ENCODE peak calls at places on chromosomes 16 and 17, in nine cellular contexts. D, Y, J, Z, O, A, P, B and M are unnamed samples.

GRCh38 chr17:62703269-62703775 is 75.9 kb downstream of the MRC2 start:
- DNase-seq in B (peak; percentile 31), Y (no peak), D (peak; percentile 83), J (no peak), Z (peak; percentile 53), P (peak; percentile 65), O (no peak), A (no peak), M (no peak)

GRCh38 chr16:27779719-27780161 is 229.8 kb downstream of the KATNIP start:
- DNase-seq in Z (peak; percentile 46), Y (peak; percentile 45), O (peak; percentile 17), A (no peak), D (no peak), P (no peak), B (peak; percentile 17), J (peak; percentile 84), M (no peak)

GRCh38 chr17:37490022-37490587 is 414 bp downstream of the DUSP14 start:
- DNase-seq in A (peak; percentile 60), P (peak; percentile 79), J (peak; percentile 78), B (peak; percentile 72), O (peak; percentile 45), D (peak; percentile 82), Z (peak; percentile 45), Y (no peak), M (peak; percentile 29)

GRCh38 chr17:82387577-82388106 is 16.1 kb downstream of the UTS2R start:
- DNase-seq in Y (no peak), A (no peak), B (no peak), O (no peak), D (no peak), Z (no peak), P (no peak), J (no peak), M (no peak)

GRCh38 chr16:19218581-19218980 is 50.5 kb downstream of the SYT17 start:
- DNase-seq in B (no peak), J (no peak), P (no peak), D (no peak), O (no peak), Y (no peak), Z (no peak), A (no peak), M (no peak)

GRCh38 chr17:2071421-2072281 is 16.7 kb downstream of the HIC1 start:
- DNase-seq in Y (no peak), A (no peak), Z (peak; percentile 93), D (no peak), B (no peak), O (no peak), P (peak; percentile 73), J (no peak), M (no peak)

GRCh38 chr17:149231-149630 is 11.9 kb downstream of the SCGB1C2 start:
- DNase-seq in O (no peak), J (no peak), P (no peak), A (no peak), Z (no peak), Y (no peak), D (peak; percentile 22), B (no peak), M (no peak)

GRCh38 chr16:17318200-17318599 is 152.6 kb downstream of the XYLT1 start:
- DNase-seq in Z (peak; percentile 47), D (no peak), O (peak; percentile 32), Y (no peak), B (peak; percentile 57), A (no peak), J (no peak), P (no peak), M (no peak)

GRCh38 chr17:42166196-42166763 is 11.5 kb upstream of the RAB5C start:
- DNase-seq in B (no peak), J (no peak), Z (no peak), P (no peak), A (no peak), O (no peak), Y (no peak), D (no peak), M (no peak)

GRCh38 chr16:11144122-11144521 is 111.9 kb downstream of the SOCS1 start:
- DNase-seq in Z (no peak), P (peak; percentile 70), J (peak; percentile 32), D (no peak), A (no peak), Y (no peak), O (no peak), B (no peak), M (no peak)

GRCh38 chr17:66830451-66830850 is 4.5 kb upstream of the CACNG5 start:
- DNase-seq in D (no peak), Z (no peak), Y (no peak), O (no peak), P (no peak), B (no peak), A (no peak), J (peak; percentile 45), M (no peak)

GRCh38 chr16:54432481-54433229 is 146.1 kb upstream of the IRX3 start:
- DNase-seq in P (no peak), Z (no peak), D (no peak), O (no peak), B (peak; percentile 39), J (peak; percentile 64), Y (no peak), A (no peak), M (no peak)

GRCh38 chr16:54431997-54432367 is 145.4 kb upstream of the IRX3 start:
- DNase-seq in Y (no peak), B (no peak), P (no peak), D (no peak), Z (no peak), A (no peak), J (no peak), O (no peak), M (no peak)

GRCh38 chr16:54437361-54437760 is 150.8 kb upstream of the IRX3 start:
- DNase-seq in O (no peak), B (no peak), A (no peak), J (peak; percentile 15), D (no peak), P (no peak), Z (no peak), Y (no peak), M (no peak)

GRCh38 chr16:54436342-54436741 is 149.8 kb upstream of the IRX3 start:
- DNase-seq in Y (no peak), A (no peak), P (no peak), D (no peak), B (no peak), J (no peak), O (no peak), Z (no peak), M (no peak)

GRCh38 chr16:54434859-54435258 is 148.3 kb upstream of the IRX3 start:
- DNase-seq in Z (no peak), B (no peak), P (no peak), D (no peak), A (no peak), J (no peak), O (no peak), Y (no peak), M (no peak)
- H3K27me3 ChIP-seq in Z (peaks cover 3% of the 10 kb centered on the region), B (no peaks in the 10 kb centered on the region), P (peaks cover 3% of the 10 kb centered on the region), D (no peaks in the 10 kb centered on the region), A (peaks cover 8% of the 10 kb centered on the region), J (peaks cover 37% of the 10 kb centered on the region), O (no peaks in the 10 kb centered on the region), Y (no peaks in the 10 kb centered on the region), M (peaks cover 6% of the 10 kb centered on the region)

DNA sequence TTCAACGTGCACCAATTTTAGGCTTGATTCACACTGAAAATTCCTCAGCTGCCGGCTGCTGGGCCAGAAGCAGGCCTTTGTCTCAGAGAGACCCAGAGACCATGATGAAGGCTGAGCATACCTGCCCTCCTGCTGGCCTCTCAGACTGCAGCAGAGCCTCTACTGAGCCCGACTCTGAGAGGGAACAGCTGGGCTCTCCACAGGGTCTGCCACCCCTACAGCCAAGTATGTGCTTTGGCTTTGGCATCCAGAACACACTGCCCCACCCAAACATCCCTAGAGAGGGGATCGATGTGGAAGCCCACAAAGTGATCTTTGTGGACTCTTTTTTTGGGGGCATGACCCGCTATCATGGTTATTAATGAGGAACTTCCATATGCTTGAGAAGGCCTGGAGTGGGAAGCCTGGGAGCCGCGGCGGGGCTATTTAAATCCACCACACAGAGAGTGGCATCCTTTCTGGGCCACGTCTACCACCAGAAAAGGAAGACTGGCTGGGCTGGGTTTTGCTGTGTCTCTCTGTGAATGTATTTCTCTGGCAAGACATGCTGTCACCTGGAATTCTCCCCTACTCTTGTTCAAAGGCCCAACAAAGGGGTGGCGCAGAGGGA is 69.2 kb downstream of the GNAO1 start:
- DNase-seq in Z (no peak), B (no peak), O (no peak), J (no peak), D (no peak), Y (no peak), P (no peak), A (no peak), M (no peak)
- H3K27me3 ChIP-seq in Z (peaks cover 38% of the 10 kb centered on the region), B (no peaks in the 10 kb centered on the region), O (no peaks in the 10 kb centered on the region), J (no peaks in the 10 kb centered on the region), D (no peaks in the 10 kb centered on the region), Y (no peaks in the 10 kb centered on the region), P (peaks cover 2% of the 10 kb centered on the region), A (no peaks in the 10 kb centered on the region), M (no peaks in the 10 kb centered on the region)

GRCh38 chr17:57915532-57915931 is 39.7 kb downstream of the CUEDC1 start:
- DNase-seq in O (no peak), A (no peak), J (peak; percentile 42), P (no peak), D (no peak), Y (no peak), B (no peak), Z (peak; percentile 28), M (no peak)

GRCh38 chr17:57914274-57915147 is 40.7 kb downstream of the CUEDC1 start:
- DNase-seq in Y (no peak), A (no peak), D (no peak), P (no peak), Z (no peak), J (no peak), B (no peak), O (no peak), M (no peak)

GRCh38 chr17:57918017-57918895 is 37.0 kb downstream of the CUEDC1 start:
- DNase-seq in A (no peak), J (peak; percentile 44), Z (peak; percentile 80), O (no peak), P (no peak), Y (no peak), B (no peak), D (no peak), M (no peak)

GRCh38 chr17:57915980-57916757 is 39.0 kb downstream of the CUEDC1 start:
- DNase-seq in A (no peak), Z (peak; percentile 26), O (no peak), B (peak; percentile 49), D (no peak), Y (no peak), P (no peak), J (peak; percentile 94), M (no peak)

GRCh38 chr17:57916925-57917858 is 38.0 kb downstream of the CUEDC1 start:
- DNase-seq in Y (no peak), Z (no peak), D (no peak), B (no peak), A (no peak), J (no peak), P (no peak), O (no peak), M (no peak)
- H3K27me3 ChIP-seq in Y (no peaks in the 10 kb centered on the region), Z (no peaks in the 10 kb centered on the region), D (no peaks in the 10 kb centered on the region), B (no peaks in the 10 kb centered on the region), A (no peaks in the 10 kb centered on the region), J (no peaks in the 10 kb centered on the region), P (no peaks in the 10 kb centered on the region), O (no peaks in the 10 kb centered on the region), M (no peaks in the 10 kb centered on the region)

DNA sequence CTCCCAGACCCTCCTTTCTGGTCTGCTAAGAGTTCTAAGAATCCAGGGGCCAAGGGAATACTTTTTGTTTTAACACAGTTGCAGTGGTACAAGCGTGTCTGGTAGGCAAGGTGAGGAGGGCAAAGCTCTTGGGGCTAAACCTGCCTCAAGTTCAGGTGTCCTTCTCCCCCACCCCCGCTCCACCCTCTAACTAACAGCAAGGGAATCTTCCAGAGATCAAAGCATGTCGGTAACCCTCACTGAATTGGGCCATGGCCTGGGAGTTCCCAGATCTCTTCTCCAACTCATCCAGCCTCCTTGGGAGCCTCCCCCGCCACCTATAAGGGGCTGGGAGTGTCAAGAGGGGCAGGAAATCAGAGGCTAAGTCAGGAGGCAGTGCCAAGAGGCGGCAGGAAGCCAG is 55.7 kb upstream of the TAC4 start:
- DNase-seq in Y (no peak), D (no peak), P (no peak), Z (no peak), O (no peak), J (no peak), B (no peak), A (no peak), M (no peak)
- H3K27me3 ChIP-seq in Y (peaks cover 28% of the 10 kb centered on the region), D (peaks cover 5% of the 10 kb centered on the region), P (peaks cover 22% of the 10 kb centered on the region), Z (peaks cover 94% of the 10 kb centered on the region), O (peaks cover 13% of the 10 kb centered on the region), J (peaks cover 87% of the 10 kb centered on the region), B (peaks cover 4% of the 10 kb centered on the region), A (peaks cover 37% of the 10 kb centered on the region), M (no peaks in the 10 kb centered on the region)